ENCODE peak calls at places on chromosomes 7 and 10, in seven cellular contexts. B, M, S, X, H, P and O are unnamed samples.

GRCh38 chr7:5636914-5637313 is 144.5 kb downstream of the RNF216 start:
- DNase-seq in H (no peak), S (no peak), M (no peak), P (peak; percentile 91), B (no peak), X (peak; percentile 52), O (no peak)

GRCh38 chr10:329361-330099 is 194.3 kb downstream of the ZMYND11 start:
- DNase-seq in P (peak; percentile 92), H (peak; percentile 36), B (no peak), S (no peak), X (peak; percentile 83), M (no peak), O (no peak)

GRCh38 chr7:18128846-18129245 is 101.2 kb upstream of the PRPS1L1 start:
- DNase-seq in B (no peak), H (no peak), M (no peak), X (no peak), S (no peak), P (no peak), O (no peak)

GRCh38 chr7:1537631-1538412 is 7.3 kb downstream of the MAFK start:
- DNase-seq in M (no peak), X (peak; percentile 97), P (peak; percentile 94), H (no peak), B (no peak), S (peak; percentile 99), O (peak; percentile 62)

GRCh38 chr7:71768470-71768869 is 636.5 kb downstream of the GALNT17 start:
- DNase-seq in X (no peak), M (no peak), P (no peak), S (no peak), H (no peak), B (no peak), O (no peak)

GRCh38 chr7:39539816-39540215 is 26.4 kb upstream of the YAE1 start:
- DNase-seq in B (no peak), X (no peak), S (no peak), M (no peak), H (no peak), P (no peak), O (no peak)

GRCh38 chr10:34207350-34207749 is 607.7 kb downstream of the PARD3 start:
- DNase-seq in M (no peak), B (no peak), X (no peak), S (no peak), H (no peak), P (no peak), O (no peak)

GRCh38 chr7:49228447-49228846 is 304.1 kb downstream of the CDC14C start:
- DNase-seq in M (no peak), X (no peak), B (no peak), P (no peak), S (no peak), H (no peak), O (no peak)

GRCh38 chr7:111736475-111736874 is 174.2 kb upstream of the IMMP2L start:
- DNase-seq in B (no peak), H (no peak), X (no peak), S (no peak), P (no peak), M (no peak), O (no peak)

GRCh38 chr7:107209565-107209964 is 40.8 kb downstream of the HBP1 start:
- DNase-seq in S (no peak), X (no peak), B (no peak), M (no peak), P (no peak), H (no peak), O (no peak)

GRCh38 chr7:107208563-107208962 is 39.8 kb downstream of the HBP1 start:
- DNase-seq in S (no peak), X (no peak), M (no peak), P (no peak), B (no peak), H (no peak), O (no peak)

GRCh38 chr7:107208046-107208458 is 39.2 kb downstream of the HBP1 start:
- DNase-seq in S (no peak), H (no peak), X (no peak), P (no peak), M (no peak), B (no peak), O (no peak)

GRCh38 chr7:107212719-107213118 is 43.9 kb downstream of the HBP1 start:
- DNase-seq in P (no peak), S (no peak), H (no peak), B (no peak), X (no peak), M (no peak), O (no peak)

DNA sequence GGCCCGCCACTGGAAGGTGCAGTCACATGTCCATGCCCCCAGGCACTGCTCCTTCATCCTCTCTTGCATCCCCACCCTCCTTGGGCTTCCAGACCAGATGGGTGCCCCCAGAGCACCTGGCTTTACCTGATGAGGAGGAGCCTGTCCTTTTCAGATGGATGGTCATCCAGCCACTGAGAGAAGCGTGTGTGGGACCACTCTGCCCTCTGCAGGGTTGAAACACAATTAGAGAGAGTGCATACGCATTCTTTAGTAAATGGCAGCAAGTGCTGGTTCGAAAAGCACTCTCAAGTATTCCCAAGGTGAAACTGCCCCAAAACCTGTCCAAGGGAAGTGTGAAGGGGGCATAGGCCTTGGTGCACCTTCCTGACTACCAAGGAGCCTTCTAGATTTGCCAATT is 41.6 kb downstream of the HBP1 start:
- DNase-seq in X (no peak), M (no peak), H (no peak), P (no peak), B (no peak), S (no peak), O (no peak)
- TF ChIP-seq CTCF in X (no peak), M (no peak), H (no peak), P (no peak), B (no peak), S (no peak), O (no peak)

DNA sequence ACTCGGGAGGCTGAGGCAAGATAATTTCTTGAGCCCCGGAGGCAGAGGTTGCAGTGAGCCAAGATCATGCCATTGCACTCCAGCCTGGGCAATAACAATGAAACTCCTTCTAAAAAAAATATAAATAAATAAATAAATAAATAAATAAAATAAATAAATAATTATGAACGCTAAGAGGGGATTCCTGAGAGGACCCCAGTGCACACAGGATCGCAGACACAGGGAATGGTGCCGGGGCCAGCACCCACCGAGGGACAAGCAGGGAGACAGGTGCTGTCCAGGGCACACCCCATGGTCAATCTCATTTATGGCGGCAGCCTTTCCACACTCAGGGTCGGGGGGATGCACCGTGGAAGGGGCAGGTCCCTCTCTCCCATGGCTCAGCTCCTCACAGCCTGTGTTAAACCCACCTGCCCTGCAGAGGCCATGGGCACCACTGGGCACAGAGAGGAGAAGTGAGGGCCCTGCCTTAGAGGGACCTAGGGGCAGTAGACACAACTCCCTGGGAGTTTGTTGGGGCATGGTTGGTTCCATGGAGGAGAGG is 2.2 kb upstream of the RAMP3 start:
- DNase-seq in S (no peak), X (no peak), B (no peak), H (no peak), P (peak; percentile 65), M (no peak), O (no peak)
- TF ChIP-seq CTCF in S (no peak), X (no peak), B (no peak), H (no peak), P (no peak), M (no peak), O (no peak)

DNA sequence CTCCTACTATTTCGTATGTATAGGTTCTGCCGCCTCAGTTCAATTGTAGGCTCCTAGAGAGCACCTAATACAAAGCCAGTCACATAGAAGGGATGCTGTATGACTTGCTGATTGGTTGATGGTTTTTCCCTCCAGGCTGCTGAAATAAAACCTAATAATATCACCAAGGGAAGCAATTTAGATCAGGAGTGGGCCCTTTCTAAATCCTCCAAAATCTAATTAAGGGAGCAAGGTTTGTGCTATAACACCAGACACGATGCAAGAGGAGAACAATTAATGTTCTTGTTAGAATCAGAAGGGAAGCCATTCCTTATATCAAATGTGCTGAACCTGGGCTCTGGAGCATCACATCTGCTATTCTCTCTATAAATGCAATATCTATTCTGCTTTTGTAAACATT is 42.0 kb upstream of the SLC13A1 start:
- DNase-seq in S (no peak), H (no peak), X (no peak), P (no peak), B (no peak), M (no peak), O (no peak)
- TF ChIP-seq CTCF in S (no peak), H (no peak), X (no peak), P (no peak), B (no peak), M (no peak), O (no peak)

DNA sequence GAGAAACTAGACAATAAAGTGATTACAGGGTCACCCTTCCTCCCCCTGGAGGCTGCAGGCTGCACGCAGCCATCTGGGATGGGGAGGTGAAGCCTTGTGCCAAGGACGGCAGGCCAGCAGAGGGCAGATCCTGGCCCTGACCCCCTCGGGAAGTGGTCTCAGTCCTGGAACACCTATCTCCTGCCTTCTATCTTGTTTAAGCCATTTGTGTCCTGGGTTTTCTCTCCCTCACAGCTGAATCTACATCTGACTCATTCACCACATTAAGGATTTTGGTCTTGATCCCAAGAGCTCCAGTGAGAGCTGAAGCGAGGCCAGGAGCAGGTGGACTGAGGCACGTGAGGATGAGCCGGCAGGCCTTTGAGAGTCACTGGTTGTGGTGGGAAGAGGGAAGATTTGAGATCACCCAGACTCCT is 16.4 kb upstream of the PARP12 start:
- DNase-seq in P (no peak), H (no peak), S (no peak), M (no peak), X (no peak), B (no peak), O (no peak)
- TF ChIP-seq CTCF in P (no peak), H (no peak), S (no peak), M (no peak), X (peak; percentile 38), B (no peak), O (peak; percentile 53)

GRCh38 chr7:27661776-27662489 is 750 bp downstream of the HIBADH start:
- DNase-seq in S (no peak), H (no peak), P (no peak), B (peak; percentile 24), X (no peak), M (no peak), O (peak; percentile 26)

GRCh38 chr7:27663989-27664331 is 1.3 kb upstream of the HIBADH start:
- DNase-seq in S (no peak), M (no peak), X (no peak), H (peak; percentile 19), P (no peak), B (no peak), O (no peak)

GRCh38 chr7:27656724-27657123 is 6.0 kb downstream of the HIBADH start:
- DNase-seq in S (no peak), P (no peak), B (no peak), X (no peak), M (no peak), H (no peak), O (no peak)

GRCh38 chr7:27662490-27663205 is at the start of gene HIBADH:
- DNase-seq in B (peak; percentile 92), M (peak; percentile 94), P (peak; percentile 99), S (peak; percentile 95), X (peak; percentile 99), H (peak; percentile 99), O (peak; percentile 86)
- TF ChIP-seq CTCF in B (no peak), M (no peak), P (no peak), S (no peak), X (peak; percentile 26), H (no peak), O (peak; percentile 24)

GRCh38 chr7:12434012-12434642 is 30.5 kb upstream of the VWDE start:
- DNase-seq in H (no peak), B (no peak), P (no peak), X (no peak), S (no peak), M (no peak), O (no peak)
- TF ChIP-seq CTCF in H (peak; percentile 23), B (no peak), P (no peak), X (peak; percentile 42), S (peak; percentile 75), M (no peak), O (peak; percentile 52)